ENCODE peak calls at places on chromosomes 1 and 21, in five cellular contexts. V, G, R, A and U are unnamed samples.

GRCh38 chr1:231420959-231421615 is 1.0 kb downstream of the EGLN1 start:
- DNase-seq in G (no peak), A (peak; percentile 77), V (peak; percentile 58), R (peak; percentile 52), U (no peak)

GRCh38 chr1:93665015-93665414 is 16.6 kb downstream of the BCAR3 start:
- DNase-seq in G (no peak), A (no peak), R (no peak), V (no peak), U (no peak)

GRCh38 chr1:69569281-69569970 is 1.7 kb downstream of the LRRC7 start:
- DNase-seq in G (no peak), V (peak; percentile 3), R (no peak), A (no peak), U (no peak)

GRCh38 chr1:231962636-231963035 is 336.0 kb downstream of the DISC1 start:
- DNase-seq in A (no peak), R (no peak), V (no peak), G (no peak), U (no peak)

GRCh38 chr1:158362941-158363340 is 9.2 kb downstream of the CD1E start:
- DNase-seq in R (no peak), G (no peak), V (no peak), A (no peak), U (no peak)

GRCh38 chr1:224510880-224511645 is 76.5 kb upstream of the WDR26 start:
- DNase-seq in V (peak; percentile 62), G (no peak), R (no peak), A (no peak), U (no peak)

GRCh38 chr1:16625497-16626408 is 12.4 kb upstream of the NBPF1 start:
- DNase-seq in R (peak; percentile 45), V (no peak), G (peak; percentile 78), A (peak; percentile 74), U (peak; percentile 52)

GRCh38 chr1:174874337-174875053 is 125.3 kb upstream of the CACYBP start:
- DNase-seq in V (no peak), G (no peak), A (no peak), R (peak; percentile 52), U (no peak)

GRCh38 chr21:36489103-36489785 is 9.3 kb upstream of the CLDN14 start:
- DNase-seq in R (no peak), A (no peak), V (no peak), G (no peak), U (no peak)

GRCh38 chr1:84386716-84387479 is 11.4 kb upstream of the DNASE2B start:
- DNase-seq in G (no peak), V (no peak), R (no peak), A (no peak), U (no peak)

GRCh38 chr1:100449477-100449876 is 88.5 kb upstream of the GPR88 start:
- DNase-seq in G (no peak), A (no peak), V (no peak), R (no peak), U (no peak)

GRCh38 chr1:54405894-54406293 is 300 bp downstream of the SSBP3 start:
- DNase-seq in R (peak; percentile 42), G (no peak), A (no peak), V (no peak), U (no peak)

GRCh38 chr1:175629318-175629694 is 114.1 kb downstream of the TNR start:
- DNase-seq in A (no peak), R (no peak), V (no peak), G (no peak), U (no peak)

GRCh38 chr21:33025106-33025470 is 647 bp upstream of the OLIG2 start:
- DNase-seq in A (no peak), G (no peak), V (no peak), R (no peak), U (no peak)

GRCh38 chr1:208841396-208841795 is 597.2 kb upstream of the PLXNA2 start:
- DNase-seq in V (no peak), G (no peak), A (no peak), R (no peak), U (no peak)

GRCh38 chr1:178436899-178437298 is 59.9 kb downstream of the CLEC20A start:
- DNase-seq in V (no peak), A (no peak), R (no peak), G (no peak), U (no peak)

DNA sequence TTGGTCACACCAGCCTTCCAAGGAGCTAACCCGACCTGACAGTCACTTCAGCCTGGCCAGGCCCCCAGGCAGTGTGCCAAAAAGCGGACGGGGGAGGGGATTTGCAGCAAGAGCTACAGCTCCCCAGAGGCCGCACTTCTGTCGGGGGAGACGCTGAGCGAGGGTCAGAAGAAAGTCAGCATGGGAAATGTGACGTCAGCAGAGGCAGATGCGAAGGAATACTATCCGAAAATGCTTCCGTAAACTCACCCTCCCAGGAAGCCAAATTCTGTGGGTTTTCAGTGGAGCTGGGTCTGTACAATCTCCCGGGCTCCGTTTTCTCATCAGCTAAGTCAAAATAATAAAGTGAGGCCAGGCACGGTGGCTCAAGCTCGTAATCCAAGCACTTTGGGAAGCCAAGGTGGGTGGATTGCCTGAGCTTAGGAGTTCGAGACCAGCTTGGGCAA is 28.5 kb upstream of the ECE1 start:
- DNase-seq in V (peak; percentile 98), R (peak; percentile 77), A (peak; percentile 87), G (no peak), U (peak; percentile 74)
- H3K4me1 ChIP-seq in V (peaks cover 60% of the 10 kb centered on the region), R (peaks cover 77% of the 10 kb centered on the region), A (peaks cover 67% of the 10 kb centered on the region), G (no peaks in the 10 kb centered on the region), U (peaks cover 60% of the 10 kb centered on the region)

GRCh38 chr1:56522680-56523079 is 56.7 kb downstream of the PLPP3 start:
- DNase-seq in R (no peak), V (peak; percentile 23), G (no peak), A (no peak), U (no peak)
- H3K4me1 ChIP-seq in R (peaks cover 24% of the 10 kb centered on the region), V (peaks cover 40% of the 10 kb centered on the region), G (peaks cover 4% of the 10 kb centered on the region), A (peaks cover 34% of the 10 kb centered on the region), U (no peaks in the 10 kb centered on the region)

GRCh38 chr1:59703918-59704378 is 110.8 kb upstream of the HOOK1 start:
- DNase-seq in G (no peak), V (peak; percentile 20), A (no peak), R (no peak), U (no peak)

GRCh38 chr1:59701376-59701775 is 113.4 kb upstream of the HOOK1 start:
- DNase-seq in G (no peak), R (no peak), V (peak; percentile 36), A (no peak), U (no peak)

GRCh38 chr1:59705849-59706599 is 108.7 kb upstream of the HOOK1 start:
- DNase-seq in V (peak; percentile 93), R (no peak), G (no peak), A (no peak), U (no peak)

GRCh38 chr1:59704721-59705120 is 110.0 kb upstream of the HOOK1 start:
- DNase-seq in G (no peak), R (no peak), A (no peak), V (no peak), U (no peak)

DNA sequence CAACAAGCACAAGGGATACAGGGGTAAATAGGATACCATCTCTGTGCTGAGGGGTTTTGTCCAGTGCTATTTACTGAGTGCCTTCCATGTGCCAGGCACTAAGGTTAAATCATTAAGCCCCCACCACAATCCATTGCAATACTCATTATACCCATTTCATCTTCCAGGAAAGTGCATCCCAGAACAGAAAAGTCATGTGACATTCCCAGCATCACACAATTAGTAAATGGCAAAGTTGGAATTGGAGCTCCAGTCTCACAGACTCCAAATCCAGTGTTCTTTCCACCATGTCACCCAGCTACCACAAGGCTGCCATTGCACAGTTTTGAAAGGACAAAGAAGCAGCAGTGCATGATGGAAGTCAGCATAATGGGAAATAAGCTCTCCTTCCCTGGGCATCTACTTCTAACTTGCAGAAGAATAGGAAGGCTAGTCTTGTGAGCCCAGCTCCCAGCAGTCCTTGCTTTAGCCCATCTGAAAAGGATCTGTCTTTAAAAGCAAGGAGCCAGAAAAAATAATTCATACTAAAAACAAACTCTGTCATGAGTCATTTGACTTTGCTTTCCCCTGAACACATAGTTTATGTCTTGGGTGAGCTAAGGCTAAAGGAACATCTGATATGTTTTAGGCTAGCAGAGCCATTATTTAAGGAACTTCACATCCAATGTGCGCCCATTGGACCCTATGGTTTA is 111.4 kb upstream of the HOOK1 start:
- DNase-seq in V (peak; percentile 42), R (no peak), A (no peak), G (no peak), U (no peak)
- H3K4me1 ChIP-seq in V (peaks cover 2% of the 10 kb centered on the region), R (peaks cover 25% of the 10 kb centered on the region), A (peaks cover 43% of the 10 kb centered on the region), G (peaks cover 22% of the 10 kb centered on the region), U (no peaks in the 10 kb centered on the region)

DNA sequence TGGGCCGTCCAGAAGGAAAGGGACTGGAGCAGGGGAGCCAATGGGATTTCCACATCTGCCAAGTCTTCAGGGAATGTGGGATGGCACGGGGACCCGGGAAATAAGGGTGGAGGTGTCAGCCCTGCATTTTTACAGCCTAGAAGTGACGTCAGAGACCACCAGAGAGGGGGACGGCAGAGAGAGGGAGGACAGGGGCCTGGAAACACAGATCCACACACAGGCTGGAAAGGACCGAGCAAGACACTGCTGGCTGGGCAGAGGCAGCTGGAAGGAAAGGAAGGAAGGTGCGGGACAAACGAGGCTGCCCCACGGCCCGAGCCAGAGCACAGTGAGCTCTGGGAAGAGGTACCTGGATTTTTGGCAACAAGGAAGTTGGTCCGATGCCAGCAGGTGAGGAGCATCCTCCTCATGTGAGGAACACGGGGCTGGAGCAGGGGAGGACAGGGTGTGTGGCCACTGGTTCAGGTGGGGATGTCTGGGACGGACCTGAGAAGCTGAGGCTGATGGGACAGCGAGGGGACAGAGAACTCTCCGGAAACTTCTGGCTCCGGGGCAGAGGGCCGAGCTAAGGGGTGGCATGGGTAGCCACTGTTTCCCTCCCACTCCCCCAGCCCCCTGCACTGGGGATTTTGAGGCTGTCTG is 138.3 kb downstream of the PGBD5 start:
- DNase-seq in A (no peak), V (no peak), R (no peak), G (no peak), U (no peak)
- H3K4me1 ChIP-seq in A (no peaks in the 10 kb centered on the region), V (no peaks in the 10 kb centered on the region), R (no peaks in the 10 kb centered on the region), G (no peaks in the 10 kb centered on the region), U (no peaks in the 10 kb centered on the region)